ENCODE peak calls at places on chromosomes 13 and 19, in six cellular contexts. X is uterus; T is heart right ventricle; I is ovary; R is A549; O is CD8-positive, alpha-beta memory T cell. B is an unnamed sample.

GRCh38 chr13:74767031-74767430 is 632.8 kb upstream of the KLF12 start:
- DNase-seq in X (no peak), T (no peak), I (no peak), R (no peak), O (no peak), B (no peak)

GRCh38 chr13:113001251-113002140 is 32.5 kb downstream of the MCF2L start:
- DNase-seq in X (no peak), T (no peak), I (no peak), R (no peak), O (no peak), B (no peak)

GRCh38 chr13:66329988-66330429 is 900.1 kb downstream of the PCDH9 start:
- DNase-seq in X (no peak), T (no peak), I (no peak), R (no peak), O (no peak), B (no peak)

GRCh38 chr13:91693466-91693865 is 295.0 kb downstream of the GPC5 start:
- DNase-seq in X (no peak), T (no peak), I (no peak), R (no peak), O (no peak), B (no peak)

GRCh38 chr13:52827839-52828238 is 20.6 kb downstream of the PCDH8 start:
- DNase-seq in X (no peak), T (no peak), I (no peak), R (no peak), O (no peak), B (no peak)

GRCh38 chr13:106083620-106084350 is 451.7 kb downstream of the EFNB2 start:
- DNase-seq in X (no peak), T (peak), I (no peak), R (peak), O (no peak), B (no peak)

GRCh38 chr19:33156354-33156753 is 24.4 kb downstream of the WDR88 start:
- DNase-seq in X (no peak), T (no peak), I (no peak), R (no peak), O (no peak), B (no peak)

GRCh38 chr19:34504809-34505291 is 23.3 kb downstream of the WTIP start:
- DNase-seq in X (no peak), T (no peak), I (no peak), R (no peak), O (no peak), B (no peak)

GRCh38 chr19:33622809-33623511 is 1.2 kb downstream of the CHST8 start:
- DNase-seq in X (no peak), T (no peak), I (no peak), R (no peak), O (no peak), B (no peak)

GRCh38 chr19:19428746-19429145 is 23.3 kb downstream of the GATAD2A start:
- DNase-seq in X (no peak), T (no peak), I (no peak), R (no peak), O (no peak), B (no peak)
- H3K27ac ChIP-seq in X (no peak), T (no peak), I (no peak), R (no peak), O (no peak), B (no peak)

GRCh38 chr19:13953021-13953531 is 767 bp downstream of the DCAF15 start:
- DNase-seq in X (no peak), T (peak), I (no peak), R (peak), O (no peak), B (no peak)
- H3K4me3 ChIP-seq in X (peak), T (peak), I (peak), R (peak), O (peak), B (peak)

DNA sequence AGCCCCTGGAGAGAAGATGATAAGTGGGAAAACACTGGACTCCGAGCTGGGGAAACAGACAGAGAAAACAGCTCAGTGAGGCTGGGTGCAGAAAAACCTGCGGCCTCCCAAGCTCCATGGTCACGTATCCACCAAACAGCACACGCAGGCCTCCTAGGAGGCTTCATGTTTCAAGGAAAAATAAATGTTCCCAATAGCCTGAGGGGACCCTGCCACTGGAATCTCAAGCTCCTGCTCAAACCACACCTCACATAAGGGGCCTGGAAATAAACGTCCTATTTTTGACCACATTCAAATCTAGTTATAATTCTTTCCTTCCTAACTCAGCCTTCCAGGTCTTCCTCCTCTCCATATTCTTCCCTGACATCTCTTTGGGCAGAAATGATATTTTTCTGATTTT is 225.7 kb downstream of the ABCC4 start:
- DNase-seq in X (no peak), T (no peak), I (no peak), R (no peak), O (no peak), B (no peak)
- H3K27ac ChIP-seq in X (no peak), T (no peak), I (no peak), R (no peak), O (no peak), B (no peak)

GRCh38 chr19:40646564-40647254 is 43.7 kb downstream of the NUMBL start:
- DNase-seq in X (no peak), T (no peak), I (no peak), R (peak), O (no peak), B (no peak)
- H3K4me3 ChIP-seq in X (no peak), T (no peak), I (peak), R (peak), O (no peak), B (peak)

GRCh38 chr13:100513987-100514670 is 74.5 kb downstream of the GGACT start:
- DNase-seq in X (no peak), T (no peak), I (no peak), R (no peak), O (no peak), B (no peak)
- H3K27ac ChIP-seq in X (peak), T (peak), I (no peak), R (peak), O (no peak), B (peak)

GRCh38 chr13:32253911-32254399 is 61.2 kb downstream of the ZAR1L start:
- DNase-seq in X (no peak), T (peak), I (no peak), R (no peak), O (no peak), B (no peak)

GRCh38 chr13:32252812-32253440 is 62.2 kb downstream of the ZAR1L start:
- DNase-seq in X (no peak), T (no peak), I (no peak), R (no peak), O (no peak), B (no peak)

GRCh38 chr13:32255744-32256120 is 59.4 kb downstream of the ZAR1L start:
- DNase-seq in X (no peak), T (no peak), I (no peak), R (no peak), O (no peak), B (no peak)

GRCh38 chr13:32254916-32255743 is 60.0 kb downstream of the ZAR1L start:
- DNase-seq in X (no peak), T (no peak), I (no peak), R (no peak), O (no peak), B (no peak)

DNA sequence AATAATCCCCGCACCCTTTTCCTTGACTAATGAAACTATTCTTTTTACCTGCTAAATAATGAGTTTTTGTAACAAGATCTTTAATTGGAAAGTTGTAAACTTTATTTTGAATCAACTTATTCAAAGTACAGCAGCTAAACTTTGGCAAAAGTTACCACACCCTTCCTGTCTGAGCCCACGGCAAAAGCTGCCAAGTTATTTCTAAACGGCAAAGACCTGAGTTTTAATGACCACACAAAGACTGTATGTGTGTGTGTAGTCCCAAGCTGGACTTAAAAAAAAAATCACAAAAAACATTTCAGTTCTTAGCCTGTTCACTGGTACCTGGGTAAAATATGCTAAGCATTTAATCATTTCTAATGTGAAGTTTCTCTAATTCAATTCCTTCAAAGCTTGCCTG is 60.7 kb downstream of the ZAR1L start:
- DNase-seq in X (no peak), T (no peak), I (no peak), R (no peak), O (no peak), B (no peak)
- H3K4me3 ChIP-seq in X (no peak), T (peak), I (no peak), R (no peak), O (no peak), B (peak)

B was measured in left ventricle myocardium inferior.